ENCODE peak calls at places on chromosome 3, in four cellular contexts. One of them, this sample, is unnamed.

GRCh38 chr3:161104561-161105551 is at the start of gene B3GALNT1:
- DNase-seq in HCT116: no peak
- DNase-seq in SK-N-SH: peak; percentile 81
- DNase-seq in PC-3: peak; percentile 65
- DNase-seq in this sample: peak; percentile 61

GRCh38 chr3:87350367-87351199 is 74.2 kb upstream of the POU1F1 start:
- DNase-seq in SK-N-SH: peak; percentile 46
- DNase-seq in HCT116: peak; percentile 38
- DNase-seq in PC-3: peak; percentile 80
- DNase-seq in this sample: peak; percentile 75

GRCh38 chr3:179526989-179527391 is 35.7 kb upstream of the ACTL6A start:
- DNase-seq in SK-N-SH: peak; percentile 69
- DNase-seq in PC-3: peak; percentile 44
- DNase-seq in HCT116: no peak
- DNase-seq in this sample: peak; percentile 72

GRCh38 chr3:183210341-183210740 is 42.7 kb upstream of the B3GNT5 start:
- DNase-seq in SK-N-SH: no peak
- DNase-seq in PC-3: peak; percentile 45
- DNase-seq in HCT116: no peak
- DNase-seq in this sample: no peak

GRCh38 chr3:194381460-194381875 is 11.9 kb upstream of the LRRC15 start:
- DNase-seq in SK-N-SH: peak; percentile 87
- DNase-seq in HCT116: peak; percentile 38
- DNase-seq in PC-3: peak; percentile 14
- DNase-seq in this sample: no peak

GRCh38 chr3:38140326-38141172 is 2.1 kb downstream of the MYD88 start:
- DNase-seq in HCT116: no peak
- DNase-seq in PC-3: peak; percentile 35
- DNase-seq in SK-N-SH: no peak
- DNase-seq in this sample: no peak

GRCh38 chr3:175620532-175620931 is 761.4 kb downstream of the NAALADL2 start:
- DNase-seq in PC-3: no peak
- DNase-seq in SK-N-SH: no peak
- DNase-seq in HCT116: no peak
- DNase-seq in this sample: no peak

GRCh38 chr3:89367166-89367565 is 259.7 kb downstream of the EPHA3 start:
- DNase-seq in PC-3: peak; percentile 36
- DNase-seq in HCT116: no peak
- DNase-seq in SK-N-SH: no peak
- DNase-seq in this sample: no peak

GRCh38 chr3:150014782-150015181 is 44.1 kb upstream of the PFN2 start:
- DNase-seq in HCT116: no peak
- DNase-seq in PC-3: no peak
- DNase-seq in SK-N-SH: no peak
- DNase-seq in this sample: no peak

GRCh38 chr3:73687081-73688004 is 62.6 kb upstream of the PDZRN3 start:
- DNase-seq in HCT116: no peak
- DNase-seq in SK-N-SH: peak; percentile 28
- DNase-seq in PC-3: no peak
- DNase-seq in this sample: peak; percentile 17

GRCh38 chr3:162719684-162720341 is 1223.2 kb downstream of the OTOL1 start:
- DNase-seq in SK-N-SH: no peak
- DNase-seq in PC-3: peak; percentile 98
- DNase-seq in HCT116: peak; percentile 68
- DNase-seq in this sample: peak; percentile 22

GRCh38 chr3:144879701-144880100 is 908.1 kb downstream of the DIPK2A start:
- DNase-seq in SK-N-SH: no peak
- DNase-seq in PC-3: no peak
- DNase-seq in HCT116: no peak
- DNase-seq in this sample: no peak

GRCh38 chr3:52397676-52398399 is 47.1 kb downstream of the SEMA3G start:
- DNase-seq in HCT116: no peak
- DNase-seq in PC-3: no peak
- DNase-seq in SK-N-SH: no peak
- DNase-seq in this sample: no peak

GRCh38 chr3:112010631-112011030 is 11.9 kb downstream of the TAGLN3 start:
- DNase-seq in HCT116: no peak
- DNase-seq in PC-3: no peak
- DNase-seq in SK-N-SH: no peak
- DNase-seq in this sample: no peak

GRCh38 chr3:81339040-81339845 is 422.2 kb downstream of the GBE1 start:
- DNase-seq in HCT116: no peak
- DNase-seq in PC-3: peak; percentile 88
- DNase-seq in SK-N-SH: peak; percentile 42
- DNase-seq in this sample: peak; percentile 16

GRCh38 chr3:182636646-182637045 is 156.7 kb upstream of the ATP11B start:
- DNase-seq in SK-N-SH: no peak
- DNase-seq in HCT116: no peak
- DNase-seq in PC-3: peak; percentile 59
- DNase-seq in this sample: no peak

GRCh38 chr3:87873136-87873535 is 185.7 kb downstream of the CGGBP1 start:
- DNase-seq in HCT116: no peak
- DNase-seq in SK-N-SH: no peak
- DNase-seq in PC-3: peak; percentile 60
- DNase-seq in this sample: no peak

GRCh38 chr3:134039161-134039862 is 9.6 kb upstream of the SLCO2A1 start:
- DNase-seq in SK-N-SH: no peak
- DNase-seq in PC-3: peak; percentile 36
- DNase-seq in HCT116: peak; percentile 8
- DNase-seq in this sample: peak; percentile 82

GRCh38 chr3:102156426-102156825 is 278.4 kb upstream of the ZPLD1 start:
- DNase-seq in SK-N-SH: no peak
- DNase-seq in PC-3: peak; percentile 94
- DNase-seq in HCT116: no peak
- DNase-seq in this sample: peak; percentile 47

GRCh38 chr3:155934215-155934614 is 63.8 kb downstream of the GMPS start:
- DNase-seq in HCT116: no peak
- DNase-seq in PC-3: no peak
- DNase-seq in SK-N-SH: no peak
- DNase-seq in this sample: no peak

DNA sequence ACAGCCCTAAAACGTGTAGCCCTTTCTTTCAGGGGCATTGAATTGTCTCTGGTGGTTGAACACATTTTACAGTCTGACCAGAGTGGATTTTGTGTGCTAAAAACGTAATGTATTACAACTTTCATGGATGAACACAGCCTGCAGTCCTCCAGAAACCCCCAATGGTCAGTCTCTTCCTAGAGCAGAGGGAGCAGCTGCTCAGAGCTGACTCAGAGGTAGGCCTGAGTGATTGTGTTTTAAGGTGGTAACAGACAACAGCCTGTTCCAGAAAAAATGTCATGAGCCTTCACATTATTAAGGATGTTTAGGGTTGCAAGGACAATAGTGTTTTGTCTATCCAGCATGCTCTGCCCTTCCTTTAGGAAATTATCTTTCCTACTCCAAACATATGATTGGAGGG is 34.5 kb upstream of the CTNNB1 start:
- DNase-seq in SK-N-SH: no peak
- DNase-seq in PC-3: no peak
- DNase-seq in HCT116: no peak
- DNase-seq in this sample: no peak
- H3K9me2 ChIP-seq in SK-N-SH: no peaks in the 10 kb centered on the region
- H3K9me2 ChIP-seq in PC-3: no peaks in the 10 kb centered on the region
- H3K9me2 ChIP-seq in HCT116: no peaks in the 10 kb centered on the region
- H3K9me2 ChIP-seq in this sample: no peaks in the 10 kb centered on the region

DNA sequence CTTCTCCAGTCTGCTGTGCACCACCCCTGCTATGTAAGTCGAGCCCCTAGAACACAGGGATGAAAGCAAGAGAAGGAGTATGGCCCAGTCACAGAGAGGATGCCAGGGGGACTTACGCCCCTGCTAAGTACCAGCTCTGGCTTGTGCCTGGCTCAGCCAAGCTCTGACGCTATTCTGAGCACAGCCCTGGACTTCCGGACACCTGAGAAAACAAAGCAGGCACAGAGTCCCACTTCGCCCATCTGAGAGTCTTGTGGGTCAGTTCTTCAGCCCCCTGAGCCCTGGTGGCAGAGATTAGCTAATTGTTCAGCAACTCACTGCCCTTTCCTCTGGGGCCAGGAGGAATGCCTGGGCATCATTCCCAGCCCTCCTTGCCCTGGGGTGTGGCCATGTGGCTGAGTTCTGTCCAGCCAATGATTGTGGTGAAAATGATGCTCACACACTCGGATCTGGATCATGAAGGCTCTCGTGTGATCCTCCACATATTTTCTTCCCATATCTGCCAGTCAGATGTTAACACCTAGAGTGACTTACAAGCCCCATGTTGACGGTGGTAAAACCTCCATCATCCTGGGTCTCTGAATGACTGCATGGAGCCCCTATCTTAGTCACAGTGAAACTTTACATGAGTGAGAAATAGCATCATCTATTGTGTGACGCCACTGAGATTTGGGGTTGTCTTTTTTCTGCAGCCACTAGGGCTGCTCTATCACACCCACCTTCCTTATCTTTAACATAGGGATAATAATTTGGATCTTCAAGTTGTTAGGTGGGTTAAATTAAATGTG is 105.7 kb downstream of the TPRA1 start:
- DNase-seq in PC-3: no peak
- DNase-seq in HCT116: no peak
- DNase-seq in SK-N-SH: peak; percentile 58
- DNase-seq in this sample: no peak
- H3K27me3 ChIP-seq in PC-3: no peaks in the 10 kb centered on the region
- H3K27me3 ChIP-seq in HCT116: no peaks in the 10 kb centered on the region
- H3K27me3 ChIP-seq in SK-N-SH: no peaks in the 10 kb centered on the region
- H3K27me3 ChIP-seq in this sample: no peaks in the 10 kb centered on the region

DNA sequence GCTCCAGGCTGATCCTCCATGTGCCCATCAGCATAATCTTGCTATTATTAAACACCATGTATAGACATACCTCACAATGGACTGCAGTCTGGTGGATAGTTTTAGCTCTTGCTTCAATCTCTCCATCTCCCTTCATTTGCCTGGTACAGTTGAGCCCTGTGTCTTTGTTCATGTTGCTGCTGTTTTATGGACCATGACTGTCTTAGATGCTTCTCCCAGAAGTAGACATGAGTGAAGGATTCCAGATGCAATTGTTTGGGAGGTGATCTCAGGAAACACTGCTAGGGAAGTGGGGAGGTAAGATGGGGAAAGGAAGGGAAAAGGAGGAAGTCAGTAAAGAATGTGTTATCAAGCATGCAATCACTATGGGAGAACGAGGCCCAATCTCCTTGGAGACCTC is 36.3 kb upstream of the CTNNB1 start:
- DNase-seq in HCT116: no peak
- DNase-seq in SK-N-SH: no peak
- DNase-seq in PC-3: no peak
- DNase-seq in this sample: no peak
- H3K9me2 ChIP-seq in HCT116: no peaks in the 10 kb centered on the region
- H3K9me2 ChIP-seq in SK-N-SH: no peaks in the 10 kb centered on the region
- H3K9me2 ChIP-seq in PC-3: no peaks in the 10 kb centered on the region
- H3K9me2 ChIP-seq in this sample: no peaks in the 10 kb centered on the region

GRCh38 chr3:12117473-12117872 is 41.2 kb downstream of the TIMP4 start:
- DNase-seq in SK-N-SH: no peak
- DNase-seq in PC-3: no peak
- DNase-seq in HCT116: no peak
- DNase-seq in this sample: no peak
- H3K27me3 ChIP-seq in SK-N-SH: no peaks in the 10 kb centered on the region
- H3K27me3 ChIP-seq in PC-3: peaks cover 30% of the 10 kb centered on the region
- H3K27me3 ChIP-seq in HCT116: peaks cover 3% of the 10 kb centered on the region
- H3K27me3 ChIP-seq in this sample: peaks cover 5% of the 10 kb centered on the region

GRCh38 chr3:69179740-69180372 is 57.5 kb upstream of the LMOD3 start:
- DNase-seq in HCT116: no peak
- DNase-seq in PC-3: no peak
- DNase-seq in SK-N-SH: no peak
- DNase-seq in this sample: no peak

GRCh38 chr3:69181592-69182211 is 59.3 kb upstream of the LMOD3 start:
- DNase-seq in SK-N-SH: no peak
- DNase-seq in PC-3: peak; percentile 48
- DNase-seq in HCT116: no peak
- DNase-seq in this sample: peak; percentile 48

GRCh38 chr3:69182588-69183299 is 60.3 kb upstream of the LMOD3 start:
- DNase-seq in HCT116: no peak
- DNase-seq in PC-3: no peak
- DNase-seq in SK-N-SH: no peak
- DNase-seq in this sample: no peak

GRCh38 chr3:69178838-69179739 is 56.7 kb upstream of the LMOD3 start:
- DNase-seq in PC-3: peak; percentile 69
- DNase-seq in SK-N-SH: no peak
- DNase-seq in HCT116: no peak
- DNase-seq in this sample: peak; percentile 80

GRCh38 chr3:69180869-69181591 is 58.6 kb upstream of the LMOD3 start:
- DNase-seq in SK-N-SH: no peak
- DNase-seq in PC-3: no peak
- DNase-seq in HCT116: no peak
- DNase-seq in this sample: no peak
- H3K9me2 ChIP-seq in SK-N-SH: no peaks in the 10 kb centered on the region
- H3K9me2 ChIP-seq in PC-3: no peaks in the 10 kb centered on the region
- H3K9me2 ChIP-seq in HCT116: no peaks in the 10 kb centered on the region
- H3K9me2 ChIP-seq in this sample: no peaks in the 10 kb centered on the region

GRCh38 chr3:16881896-16882645 is 2.7 kb upstream of the PLCL2 start:
- DNase-seq in PC-3: no peak
- DNase-seq in HCT116: no peak
- DNase-seq in SK-N-SH: no peak
- DNase-seq in this sample: no peak

GRCh38 chr3:16883057-16883725 is 1.6 kb upstream of the PLCL2 start:
- DNase-seq in PC-3: no peak
- DNase-seq in HCT116: no peak
- DNase-seq in SK-N-SH: peak; percentile 20
- DNase-seq in this sample: peak; percentile 50

GRCh38 chr3:16884748-16885587 is at the start of gene PLCL2:
- DNase-seq in HCT116: no peak
- DNase-seq in PC-3: peak; percentile 43
- DNase-seq in SK-N-SH: peak; percentile 88
- DNase-seq in this sample: peak; percentile 62

GRCh38 chr3:16884084-16884747 is 539 bp upstream of the PLCL2 start:
- DNase-seq in HCT116: no peak
- DNase-seq in PC-3: peak; percentile 55
- DNase-seq in SK-N-SH: peak; percentile 95
- DNase-seq in this sample: peak; percentile 84

GRCh38 chr3:16883726-16884083 is 1.1 kb upstream of the PLCL2 start:
- DNase-seq in HCT116: no peak
- DNase-seq in PC-3: no peak
- DNase-seq in SK-N-SH: no peak
- DNase-seq in this sample: no peak
- H3K27me3 ChIP-seq in HCT116: no peaks in the 10 kb centered on the region
- H3K27me3 ChIP-seq in PC-3: no peaks in the 10 kb centered on the region
- H3K27me3 ChIP-seq in SK-N-SH: no peaks in the 10 kb centered on the region
- H3K27me3 ChIP-seq in this sample: no peaks in the 10 kb centered on the region

GRCh38 chr3:188082040-188082439 is 71.9 kb upstream of the LPP start:
- DNase-seq in SK-N-SH: no peak
- DNase-seq in PC-3: no peak
- DNase-seq in HCT116: no peak
- DNase-seq in this sample: no peak
- H3K9me2 ChIP-seq in SK-N-SH: no peaks in the 10 kb centered on the region
- H3K9me2 ChIP-seq in PC-3: no peaks in the 10 kb centered on the region
- H3K9me2 ChIP-seq in HCT116: no peaks in the 10 kb centered on the region
- H3K9me2 ChIP-seq in this sample: no peaks in the 10 kb centered on the region